ENCODE peak calls at places on chromosomes 2 and 18, in seven cellular contexts. G is lower leg skin, W is cardiac fibroblast, H is mucosa of descending colon, Y is GM12865, M is fibroblast of the aortic adventitia, N is nephron progenitor cell. J is an unnamed sample.

GRCh38 chr2:212052412-212053159 is 486.0 kb downstream of the ERBB4 start:
- DNase-seq in G (no peak), M (peak; percentile 66), N (no peak), Y (no peak), W (peak; percentile 91), H (no peak), J (peak; percentile 55)

GRCh38 chr18:23584019-23584970 is 2.0 kb downstream of the NPC1 start:
- DNase-seq in N (no peak), W (no peak), M (no peak), G (no peak), H (no peak), Y (no peak), J (no peak)

GRCh38 chr2:10476723-10477442 is 28.8 kb upstream of the ODC1 start:
- DNase-seq in W (no peak), M (no peak), Y (no peak), G (no peak), N (no peak), H (no peak), J (no peak)

GRCh38 chr2:28296243-28296642 is 96.4 kb upstream of the FOSL2 start:
- DNase-seq in N (no peak), W (peak; percentile 83), G (no peak), M (no peak), H (no peak), Y (no peak), J (peak; percentile 74)

GRCh38 chr2:170324640-170325046 is 146.7 kb downstream of the MYO3B start:
- DNase-seq in H (no peak), W (peak; percentile 62), G (no peak), Y (peak; percentile 56), N (peak; percentile 48), M (peak; percentile 43), J (peak; percentile 23)

GRCh38 chr2:13666582-13667414 is 950.1 kb downstream of the TRIB2 start:
- DNase-seq in H (no peak), N (no peak), M (no peak), W (no peak), Y (peak; percentile 82), G (no peak), J (no peak)

GRCh38 chr2:164456599-164456998 is 164.7 kb downstream of the GRB14 start:
- DNase-seq in M (no peak), W (no peak), G (no peak), H (no peak), N (no peak), Y (peak; percentile 3), J (peak; percentile 1)

GRCh38 chr2:26627350-26628105 is 13.6 kb downstream of the CIB4 start:
- DNase-seq in N (no peak), G (no peak), Y (no peak), H (no peak), M (no peak), W (no peak), J (no peak)

GRCh38 chr2:172535119-172535518 is 20.8 kb upstream of the PDK1 start:
- DNase-seq in H (no peak), W (no peak), M (no peak), Y (no peak), N (no peak), G (no peak), J (no peak)

GRCh38 chr2:234793211-234793610 is 158.6 kb upstream of the SH3BP4 start:
- DNase-seq in W (no peak), Y (no peak), M (no peak), N (no peak), G (peak; percentile 21), H (no peak), J (no peak)

GRCh38 chr18:78769502-78770113 is 210.0 kb upstream of the SALL3 start:
- DNase-seq in N (no peak), G (peak; percentile 80), H (no peak), Y (no peak), W (no peak), M (no peak), J (no peak)
- TF ChIP-seq CTCF in N (no peak), G (no peak), H (no peak), Y (no peak), W (no peak), M (no peak), J (no peak)

DNA sequence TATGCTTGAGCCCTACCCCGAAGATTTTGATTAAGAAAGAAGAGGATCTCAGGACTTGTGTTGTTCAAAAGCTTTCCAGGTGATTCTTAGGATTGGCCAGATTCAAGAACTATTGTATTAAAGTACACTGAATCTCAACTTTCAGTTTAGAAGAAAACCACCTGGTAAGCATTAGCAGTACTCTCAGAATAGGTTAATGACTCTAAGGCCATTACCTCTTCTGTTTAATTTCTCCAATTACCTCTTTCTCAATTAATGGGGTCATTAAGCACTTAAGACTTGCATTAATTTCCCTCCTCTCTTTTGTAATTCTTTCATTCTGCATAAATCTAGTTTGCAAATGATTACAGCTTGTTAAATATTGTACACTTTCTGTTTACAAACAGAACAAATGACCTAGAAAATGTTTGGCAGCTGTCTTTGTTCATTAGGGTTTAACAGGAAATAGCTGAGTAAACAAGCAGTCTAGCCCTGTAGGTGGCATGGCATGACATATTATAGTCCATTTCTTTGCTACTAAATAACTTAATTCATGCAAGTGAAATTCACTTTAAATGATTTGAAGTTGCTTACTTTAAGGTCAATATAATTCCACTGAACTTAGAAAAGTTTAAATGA is 20.4 kb upstream of the TDRD15 start:
- DNase-seq in N (no peak), Y (no peak), M (no peak), G (no peak), H (no peak), W (no peak), J (no peak)
- TF ChIP-seq CTCF in N (no peak), Y (no peak), M (no peak), G (no peak), H (no peak), W (no peak), J (no peak)

DNA sequence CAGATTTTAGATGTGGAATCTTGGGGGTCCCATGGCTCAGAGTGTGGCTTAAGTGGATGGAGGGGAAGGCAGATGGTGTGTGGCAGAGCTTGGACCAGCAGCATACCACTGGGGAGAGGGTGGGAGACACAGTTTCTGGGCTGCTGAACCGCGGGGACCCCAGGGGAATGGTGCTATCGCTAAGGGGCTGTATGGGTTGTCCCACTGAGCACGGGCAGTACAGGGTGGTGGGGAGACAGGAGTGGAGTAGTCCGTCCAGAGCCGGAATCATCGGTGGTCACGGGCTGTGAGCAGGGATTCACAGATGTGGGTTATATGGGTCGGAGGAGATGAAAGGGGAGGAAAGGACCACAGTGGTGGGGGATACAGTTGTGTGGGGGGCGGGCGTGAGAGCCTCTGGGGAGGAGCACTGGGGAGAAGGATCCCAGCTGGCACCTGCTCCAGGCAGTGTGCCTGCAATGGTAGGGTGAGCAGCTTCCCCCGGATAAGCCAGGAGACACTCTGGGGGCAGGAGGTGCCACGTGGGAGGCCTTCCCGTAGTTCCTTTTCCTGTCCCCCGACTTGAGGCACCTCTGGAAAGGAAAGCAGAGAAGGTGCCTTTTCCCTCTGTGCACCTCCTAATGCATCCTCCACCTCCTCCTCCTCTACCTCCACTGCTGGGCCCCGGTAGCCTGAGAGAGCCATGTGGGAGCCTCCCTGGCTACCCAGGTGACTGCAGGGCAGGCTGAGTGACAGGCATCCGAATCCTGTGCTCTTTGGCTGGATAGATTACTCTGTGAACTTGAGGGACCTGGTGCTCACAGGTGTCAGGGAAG is 24.9 kb downstream of the IGFBP5 start:
- DNase-seq in W (no peak), G (no peak), Y (no peak), H (no peak), N (no peak), M (no peak), J (no peak)
- TF ChIP-seq CTCF in W (no peak), G (no peak), Y (no peak), H (no peak), N (no peak), M (no peak), J (no peak)

GRCh38 chr2:182915369-182916326 is 49.2 kb upstream of the FRZB start:
- DNase-seq in W (peak; percentile 83), Y (no peak), G (no peak), N (no peak), H (no peak), M (peak; percentile 47), J (peak; percentile 78)
- TF ChIP-seq CTCF in W (no peak), Y (no peak), G (no peak), N (no peak), H (no peak), M (no peak), J (no peak)

GRCh38 chr2:23566236-23567142 is 181.5 kb downstream of the KLHL29 start:
- DNase-seq in M (peak; percentile 18), N (peak; percentile 51), H (no peak), Y (peak; percentile 25), G (no peak), W (peak; percentile 35), J (no peak)
- TF ChIP-seq CTCF in M (peak; percentile 44), N (peak; percentile 58), H (no peak), Y (peak; percentile 39), G (no peak), W (peak; percentile 46), J (peak; percentile 33)

GRCh38 chr2:105771841-105772240 is 27.1 kb downstream of the NCK2 start:
- DNase-seq in N (no peak), H (no peak), Y (no peak), M (no peak), G (peak; percentile 61), W (peak; percentile 25), J (no peak)

GRCh38 chr2:105770162-105770561 is 25.4 kb downstream of the NCK2 start:
- DNase-seq in M (no peak), H (no peak), W (no peak), N (no peak), Y (no peak), G (no peak), J (no peak)

GRCh38 chr2:105768176-105768575 is 23.5 kb downstream of the NCK2 start:
- DNase-seq in G (peak; percentile 56), H (no peak), M (no peak), W (no peak), Y (no peak), N (no peak), J (no peak)

GRCh38 chr2:105768961-105769452 is 24.3 kb downstream of the NCK2 start:
- DNase-seq in W (peak; percentile 78), N (no peak), Y (no peak), H (no peak), M (no peak), G (no peak), J (no peak)

GRCh38 chr2:105769504-105769903 is 24.8 kb downstream of the NCK2 start:
- DNase-seq in Y (no peak), G (peak; percentile 36), N (peak; percentile 26), H (no peak), M (no peak), W (peak; percentile 46), J (no peak)
- TF ChIP-seq CTCF in Y (peak; percentile 17), G (no peak), N (peak; percentile 36), H (no peak), M (no peak), W (peak; percentile 46), J (no peak)

GRCh38 chr2:14903709-14904374 is 271.3 kb downstream of the LRATD1 start:
- DNase-seq in M (no peak), H (peak; percentile 72), W (peak; percentile 1), N (peak; percentile 60), G (no peak), Y (peak; percentile 68), J (no peak)
- TF ChIP-seq CTCF in M (peak; percentile 34), H (peak; percentile 69), W (peak; percentile 34), N (peak; percentile 70), G (no peak), Y (peak; percentile 95), J (peak; percentile 11)

GRCh38 chr2:25337276-25337675 is 4.4 kb downstream of the DNMT3A start:
- DNase-seq in H (no peak), W (no peak), Y (no peak), G (no peak), M (no peak), N (no peak), J (no peak)
- TF ChIP-seq CTCF in H (no peak), W (no peak), Y (no peak), G (no peak), M (no peak), N (no peak), J (no peak)

J was measured in foreskin fibroblast.